ENCODE peak calls at places on chromosomes 13 and 19, in nine cellular contexts. P is A673; J is CD4-positive, alpha-beta memory T cell; H is GM23338; M is H1; X is Peyer's patch; Z is GM23248; C is GM12878; O is aorta. G is an unnamed sample.

GRCh38 chr13:95438297-95438696 is 114.2 kb upstream of the CLDN10 start:
- DNase-seq in Z (no peak), C (no peak), O (no peak), M (no peak), J (no peak), X (no peak), H (no peak), P (no peak), G (no peak)

GRCh38 chr13:50170447-50171037 is 155.3 kb downstream of the KCNRG start:
- DNase-seq in P (no peak), H (no peak), J (no peak), O (no peak), C (no peak), X (no peak), M (no peak), Z (peak), G (no peak)

GRCh38 chr13:38013676-38014075 is 144.1 kb upstream of the TRPC4 start:
- DNase-seq in P (no peak), X (no peak), C (no peak), O (no peak), Z (no peak), J (no peak), M (no peak), H (no peak), G (no peak)

GRCh38 chr13:21966014-21966413 is 295.1 kb downstream of the FGF9 start:
- DNase-seq in Z (no peak), P (no peak), J (no peak), H (no peak), O (no peak), C (no peak), X (no peak), M (no peak), G (no peak)

GRCh38 chr13:43220873-43221578 is 197.6 kb downstream of the DNAJC15 start:
- DNase-seq in X (no peak), C (no peak), J (no peak), M (no peak), P (no peak), H (no peak), O (no peak), Z (no peak), G (no peak)

GRCh38 chr19:15871570-15871969 is 26.3 kb downstream of the CYP4F2 start:
- DNase-seq in H (no peak), X (peak), J (peak), C (no peak), O (no peak), M (no peak), Z (no peak), P (peak), G (no peak)

GRCh38 chr13:113650275-113650674 is 7.7 kb downstream of the ATP4B start:
- DNase-seq in H (no peak), X (peak), Z (no peak), C (no peak), O (peak), J (no peak), M (no peak), P (no peak), G (no peak)

GRCh38 chr19:18699403-18700054 is 16.0 kb downstream of the CRTC1 start:
- DNase-seq in C (no peak), M (no peak), Z (no peak), O (no peak), P (no peak), X (no peak), J (no peak), H (no peak), G (no peak)

GRCh38 chr19:54023191-54023590 is 31.8 kb downstream of the CACNG6 start:
- DNase-seq in Z (no peak), C (no peak), X (no peak), M (no peak), J (no peak), P (no peak), H (no peak), O (no peak), G (no peak)

GRCh38 chr13:24500977-24501376 is 11.6 kb downstream of the PARP4 start:
- DNase-seq in M (no peak), J (no peak), O (no peak), Z (peak), X (no peak), C (no peak), H (no peak), P (no peak), G (no peak)

GRCh38 chr13:105773887-105774538 is 761.4 kb downstream of the EFNB2 start:
- DNase-seq in C (no peak), M (no peak), Z (no peak), H (no peak), P (peak), J (no peak), X (no peak), O (no peak), G (no peak)

GRCh38 chr13:84834201-84834600 is 951.9 kb upstream of the SLITRK1 start:
- DNase-seq in H (no peak), M (no peak), C (no peak), P (no peak), Z (no peak), X (no peak), J (no peak), O (no peak), G (no peak)

GRCh38 chr13:76745246-76746200 is 140.7 kb downstream of the KCTD12 start:
- DNase-seq in M (no peak), C (peak), H (peak), J (no peak), Z (no peak), X (no peak), P (no peak), O (no peak), G (no peak)

GRCh38 chr13:60143775-60144174 is 20.0 kb downstream of the DIAPH3 start:
- DNase-seq in X (no peak), Z (no peak), C (no peak), J (no peak), P (peak), M (no peak), O (no peak), H (peak), G (no peak)

GRCh38 chr19:10681658-10682057 is 19.6 kb upstream of the QTRT1 start:
- DNase-seq in X (no peak), C (no peak), J (no peak), O (no peak), Z (no peak), M (no peak), H (no peak), P (no peak), G (no peak)

GRCh38 chr19:45472557-45473365 is 5.0 kb downstream of the FOSB start:
- DNase-seq in O (no peak), J (peak), Z (peak), H (peak), P (no peak), C (no peak), M (peak), X (no peak), G (no peak)

GRCh38 chr13:97653741-97654140 is 219.8 kb downstream of the RAP2A start:
- DNase-seq in P (peak), Z (peak), X (no peak), H (no peak), J (no peak), O (no peak), C (no peak), M (no peak), G (no peak)

GRCh38 chr13:92959790-92960189 is 266.8 kb upstream of the GPC6 start:
- DNase-seq in M (no peak), Z (no peak), O (no peak), P (no peak), H (no peak), C (no peak), X (no peak), J (no peak), G (no peak)

GRCh38 chr13:45108716-45109706 is 11.3 kb upstream of the GTF2F2 start:
- DNase-seq in P (no peak), M (peak), C (peak), J (no peak), O (no peak), X (peak), Z (peak), H (peak), G (peak)

GRCh38 chr19:51808333-51808986 is 13.5 kb downstream of the FPR3 start:
- DNase-seq in O (no peak), P (peak), H (no peak), J (no peak), M (no peak), C (no peak), Z (peak), X (no peak), G (peak)

GRCh38 chr13:42497798-42498197 is 76.2 kb upstream of the TNFSF11 start:
- DNase-seq in Z (peak), X (no peak), M (no peak), C (peak), H (no peak), O (no peak), P (no peak), J (no peak), G (no peak)

GRCh38 chr13:114130708-114131580 is 1.5 kb downstream of the RASA3 start:
- DNase-seq in O (peak), X (peak), M (no peak), J (peak), P (peak), Z (peak), C (no peak), H (peak), G (peak)

GRCh38 chr13:98293103-98293502 is 116.0 kb upstream of the RNF113B start:
- DNase-seq in P (no peak), M (no peak), O (no peak), C (no peak), H (no peak), J (no peak), X (no peak), Z (no peak), G (no peak)

GRCh38 chr13:108486096-108486495 is 143.3 kb upstream of the MYO16 start:
- DNase-seq in H (no peak), J (no peak), C (no peak), P (no peak), O (no peak), X (no peak), M (no peak), Z (no peak), G (no peak)

GRCh38 chr19:2537544-2537943 is 61.6 kb downstream of the GADD45B start:
- DNase-seq in M (no peak), H (no peak), O (peak), C (no peak), X (no peak), J (no peak), P (no peak), Z (no peak), G (no peak)

GRCh38 chr19:46069841-46070341 is 29.1 kb upstream of the IGFL4 start:
- DNase-seq in M (no peak), Z (peak), P (no peak), O (no peak), C (no peak), X (no peak), J (no peak), H (no peak), G (no peak)

GRCh38 chr13:29830000-29830399 is 20.4 kb downstream of the UBL3 start:
- DNase-seq in C (no peak), M (no peak), O (no peak), Z (no peak), P (no peak), X (no peak), J (no peak), H (no peak), G (no peak)

GRCh38 chr19:48874309-48875135 is 2.3 kb downstream of the PPP1R15A start:
- DNase-seq in Z (peak), X (peak), C (no peak), J (peak), O (peak), H (no peak), M (no peak), P (no peak), G (no peak)

GRCh38 chr19:13699786-13700185 is 64.5 kb upstream of the MRI1 start:
- DNase-seq in C (no peak), P (peak), X (no peak), J (no peak), Z (no peak), H (no peak), O (no peak), M (no peak), G (no peak)

GRCh38 chr13:47869780-47870179 is 131.3 kb downstream of the SUCLA2 start:
- DNase-seq in Z (no peak), M (no peak), C (no peak), J (no peak), X (no peak), O (no peak), H (no peak), P (no peak), G (no peak)

DNA sequence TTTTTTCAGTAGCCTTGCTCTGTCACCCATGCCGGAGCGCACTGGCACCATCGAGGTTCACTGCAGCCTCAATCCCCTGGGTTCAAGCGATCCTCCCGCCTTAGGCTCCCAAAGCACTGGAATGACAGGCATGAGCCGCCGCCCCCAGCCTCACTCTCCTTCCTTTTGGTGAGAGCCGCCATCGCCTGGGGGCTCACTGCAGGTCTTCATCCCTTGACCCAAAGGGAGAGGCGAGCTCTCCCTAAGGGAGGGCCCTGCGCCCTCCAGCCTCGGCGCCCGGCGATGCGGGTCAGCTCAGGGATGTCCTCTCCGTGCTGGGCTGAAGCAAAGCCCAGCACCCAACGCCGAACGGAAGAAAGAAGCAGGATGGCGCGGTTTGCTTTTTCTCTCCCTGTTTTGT is 23.2 kb upstream of the ZBTB7A start:
- DNase-seq in X (no peak), O (peak), Z (no peak), M (no peak), H (no peak), C (no peak), J (no peak), P (no peak), G (no peak)
- H3K27ac ChIP-seq in X (peak), O (no peak), Z (no peak), M (no peak), H (no peak), C (peak), J (peak), P (no peak), G (no peak)

DNA sequence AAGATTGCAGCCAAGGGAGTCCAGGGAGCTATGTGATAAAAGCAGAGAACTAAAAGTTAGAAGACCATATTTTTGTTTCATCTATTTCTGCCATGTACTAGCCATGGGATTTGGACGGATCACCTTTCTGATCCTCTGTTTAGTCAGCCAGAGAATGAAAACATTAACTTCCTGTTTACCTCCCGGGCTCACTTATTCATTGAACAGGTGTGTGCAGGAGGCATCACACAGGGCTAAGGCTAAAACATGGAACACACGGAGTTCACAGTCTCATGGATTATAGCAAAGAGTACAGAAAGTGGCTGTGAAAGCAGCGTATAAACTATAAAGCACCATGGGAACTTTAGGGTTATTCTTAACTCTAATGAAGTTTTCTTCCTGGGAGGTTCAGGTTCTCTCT is 96.8 kb downstream of the GPR12 start:
- DNase-seq in Z (no peak), C (no peak), X (no peak), O (no peak), J (no peak), H (no peak), M (no peak), P (no peak), G (peak)
- H3K4me3 ChIP-seq in Z (no peak), C (no peak), X (no peak), O (no peak), J (no peak), H (no peak), M (no peak), P (no peak), G (no peak)

DNA sequence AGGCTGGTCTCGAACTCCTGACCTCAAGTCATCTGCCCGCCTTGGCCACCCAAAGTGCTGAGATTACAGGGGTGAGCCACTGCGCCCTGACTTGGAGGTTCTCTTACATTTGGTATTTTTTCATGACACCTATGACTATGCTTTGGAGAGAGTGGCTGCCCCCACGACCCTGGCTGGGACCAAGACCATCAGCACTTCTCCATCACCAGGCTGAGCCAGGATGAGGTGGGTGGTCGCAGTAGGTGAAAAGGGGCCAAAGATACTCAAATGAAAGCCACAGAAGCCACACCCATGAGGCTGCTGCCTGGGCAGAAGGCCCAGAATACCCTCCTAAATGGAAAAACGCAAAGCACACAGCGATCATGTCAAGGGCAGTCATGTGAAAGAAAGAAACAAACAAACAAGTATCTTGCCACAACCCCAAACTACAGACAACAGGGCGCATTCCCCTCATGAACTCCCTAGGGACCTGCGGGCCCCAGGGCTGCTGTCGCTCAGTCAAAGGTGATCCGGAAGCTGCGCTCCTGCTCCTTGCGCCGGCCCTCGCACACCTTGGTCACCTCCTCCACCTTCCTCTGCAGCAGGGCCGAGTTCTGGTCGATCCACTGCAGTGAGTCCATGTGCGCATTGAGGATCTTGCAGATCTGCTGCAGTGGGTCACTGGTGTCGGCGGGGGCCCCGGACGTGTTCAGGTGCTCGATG is 11.2 kb upstream of the IL4I1 start:
- DNase-seq in J (no peak), P (no peak), Z (no peak), M (no peak), O (no peak), C (peak), X (peak), H (no peak), G (no peak)
- H3K27ac ChIP-seq in J (no peak), P (no peak), Z (no peak), M (no peak), O (no peak), C (peak), X (no peak), H (no peak), G (no peak)

DNA sequence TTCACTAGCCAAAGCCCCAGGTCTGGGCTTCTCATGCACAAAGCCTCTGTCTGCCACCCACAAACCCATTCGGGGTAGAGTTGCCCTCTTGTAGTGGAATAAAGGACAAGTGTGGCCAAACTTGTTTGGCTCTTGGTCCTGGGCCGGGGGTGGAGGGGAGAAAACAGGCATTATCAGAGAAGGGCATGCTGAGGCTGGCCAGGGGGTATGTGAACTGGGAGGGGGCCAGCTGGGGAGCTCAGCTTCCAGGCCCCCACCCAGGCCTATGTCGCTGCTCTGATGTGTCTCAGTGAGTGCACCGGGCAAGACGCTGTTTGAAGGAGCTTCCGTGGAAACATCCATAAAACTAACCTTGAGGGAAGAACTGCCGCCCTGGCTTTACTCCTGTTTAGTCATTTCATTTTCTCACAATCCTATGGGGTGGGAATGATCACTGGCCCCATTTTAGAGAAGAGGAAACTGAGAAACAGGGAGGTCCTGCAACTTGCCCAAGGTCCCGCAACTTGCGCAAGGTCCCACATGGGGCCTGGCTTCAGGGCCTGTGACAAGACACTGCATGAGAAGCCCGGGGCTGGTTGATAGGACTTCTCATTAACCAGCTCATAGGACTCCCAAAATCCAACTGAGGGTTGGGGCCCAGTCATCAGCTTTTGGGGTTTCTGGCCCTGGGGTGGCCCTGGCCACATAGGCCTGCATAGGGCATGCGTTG is 30.8 kb downstream of the CCNE1 start:
- DNase-seq in Z (peak), P (no peak), O (no peak), J (no peak), C (no peak), X (no peak), H (no peak), M (no peak), G (no peak)
- H3K4me3 ChIP-seq in Z (peak), P (no peak), O (no peak), J (no peak), C (no peak), X (peak), H (peak), M (no peak), G (no peak)

DNA sequence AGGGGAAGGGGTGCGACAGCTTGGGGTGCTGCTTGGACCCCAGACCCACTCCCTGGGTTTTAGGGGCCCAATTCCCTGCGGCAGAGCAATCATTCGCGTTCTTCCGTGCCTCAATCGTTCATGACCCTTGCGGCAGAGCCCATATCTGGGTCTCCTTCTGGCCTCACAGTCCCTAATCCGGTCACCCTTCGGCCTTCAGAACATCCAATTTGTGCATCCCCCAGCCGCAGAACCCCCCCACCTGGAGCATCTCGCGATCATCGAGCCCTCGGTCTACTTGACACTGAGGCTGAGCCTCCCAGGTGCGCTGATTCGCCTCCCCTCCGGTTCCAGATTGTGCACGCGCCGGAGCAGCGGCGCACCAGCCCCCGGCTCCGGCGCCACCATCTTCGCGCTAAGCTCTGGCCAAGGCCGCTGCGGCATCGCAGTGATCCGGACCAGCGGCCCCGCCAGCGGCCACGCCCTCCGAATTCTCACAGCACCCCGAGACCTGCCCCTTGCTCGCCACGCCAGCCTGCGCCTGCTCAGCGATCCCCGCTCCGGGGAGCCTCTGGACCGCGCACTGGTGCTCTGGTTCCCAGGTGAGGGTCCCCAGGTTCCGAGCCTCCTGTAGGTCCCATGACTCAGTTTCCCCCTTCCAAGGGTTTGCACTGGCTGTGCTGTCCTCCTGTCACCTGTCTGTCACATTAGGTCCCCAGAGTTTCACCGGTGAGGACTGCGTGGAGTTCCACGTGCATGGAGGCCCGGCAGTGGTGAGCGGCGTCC is 504 bp downstream of the GTPBP3 start:
- DNase-seq in J (no peak), X (no peak), Z (peak), C (no peak), M (peak), O (no peak), H (peak), P (peak), G (no peak)
- H3K27ac ChIP-seq in J (peak), X (peak), Z (peak), C (peak), M (peak), O (no peak), H (peak), P (peak), G (no peak)

GRCh38 chr13:23430664-23431063 is 2.8 kb downstream of the SACS start:
- DNase-seq in H (no peak), O (no peak), P (no peak), X (no peak), Z (no peak), J (no peak), M (no peak), C (no peak), G (no peak)
- H3K4me3 ChIP-seq in H (no peak), O (no peak), P (no peak), X (no peak), Z (no peak), J (no peak), M (no peak), C (no peak), G (no peak)

GRCh38 chr19:41956621-41957020 is 2.5 kb downstream of the RABAC1 start:
- DNase-seq in P (no peak), J (no peak), H (no peak), X (no peak), M (no peak), C (no peak), Z (no peak), O (no peak), G (no peak)
- H3K27ac ChIP-seq in P (no peak), J (no peak), H (no peak), X (peak), M (no peak), C (no peak), Z (no peak), O (no peak), G (no peak)